ENCODE peak calls at places on chromosomes 4 and X, in five cellular contexts. X is neuronal stem cell, R is H1, H is IMR-90, S is mesenchymal stem cell. Y is an unnamed sample.

GRCh38 chrX:72107320-72107719 is 24.4 kb downstream of the RTL5 start:
- DNase-seq in X (no peak), R (no peak), H (peak), S (peak), Y (peak)

GRCh38 chr4:176794151-176794550 is 1.4 kb upstream of the VEGFC start:
- DNase-seq in X (no peak), R (no peak), H (peak), S (peak), Y (no peak)

GRCh38 chr4:85367815-85368214 is 107.1 kb upstream of the ARHGAP24 start:
- DNase-seq in X (no peak), R (no peak), H (no peak), S (no peak), Y (peak)

GRCh38 chrX:2696698-2697215 is 5.7 kb downstream of the CD99 start:
- DNase-seq in X (no peak), R (no peak), H (peak), S (peak), Y (no peak)

GRCh38 chr4:23614284-23614892 is 275.5 kb downstream of the PPARGC1A start:
- DNase-seq in X (no peak), R (peak), H (peak), S (peak), Y (peak)

GRCh38 chrX:118545510-118545909 is 49.9 kb downstream of the DOCK11 start:
- DNase-seq in X (no peak), R (no peak), H (peak), S (peak), Y (no peak)

GRCh38 chr4:142402925-142403324 is 443.2 kb downstream of the INPP4B start:
- DNase-seq in X (no peak), R (no peak), H (peak), S (no peak), Y (no peak)

GRCh38 chr4:87100093-87100634 is 120.3 kb downstream of the KLHL8 start:
- DNase-seq in X (peak), R (no peak), H (no peak), S (no peak), Y (no peak)

GRCh38 chrX:531611-531936 is 99.0 kb upstream of the SHOX start:
- DNase-seq in X (no peak), R (peak), H (no peak), S (no peak), Y (no peak)

GRCh38 chrX:118552501-118552900 is 56.9 kb downstream of the DOCK11 start:
- DNase-seq in X (no peak), R (no peak), H (peak), S (peak), Y (peak)

GRCh38 chr4:139603576-139604387 is 47.8 kb upstream of the SETD7 start:
- DNase-seq in X (peak), R (no peak), H (peak), S (peak), Y (peak)

GRCh38 chrX:64447207-64447606 is 52.0 kb upstream of the MTMR8 start:
- DNase-seq in X (no peak), R (no peak), H (no peak), S (no peak), Y (no peak)

GRCh38 chr4:133555671-133556070 is 406.6 kb downstream of the PCDH10 start:
- DNase-seq in X (no peak), R (no peak), H (peak), S (peak), Y (no peak)

GRCh38 chrX:137166591-137166990 is 132.8 kb upstream of the GPR101 start:
- DNase-seq in X (no peak), R (peak), H (no peak), S (no peak), Y (peak)

DNA sequence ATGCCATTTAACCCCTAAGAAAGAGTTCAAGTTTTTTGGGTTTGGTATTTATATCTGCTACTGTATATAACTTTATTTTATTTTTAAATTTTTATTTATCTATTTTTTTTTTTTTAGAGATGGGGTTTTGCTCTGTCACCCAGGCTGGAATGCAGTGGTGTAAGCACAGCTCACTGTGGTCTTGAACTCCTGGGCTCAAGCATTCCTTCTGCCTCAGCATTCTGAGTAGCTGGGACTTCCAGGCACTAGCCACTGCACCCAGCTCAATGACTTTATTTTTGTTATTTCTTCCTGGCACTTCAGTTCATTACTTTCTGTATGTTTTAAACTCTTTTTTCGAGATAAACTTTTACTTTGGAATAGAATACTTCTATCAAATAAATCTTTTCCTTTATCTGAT is 42.4 kb upstream of the PGAM4 start:
- DNase-seq in X (no peak), R (no peak), H (peak), S (peak), Y (no peak)
- H3K4me3 ChIP-seq in X (no peak), R (no peak), H (no peak), S (no peak), Y (no peak)

GRCh38 chrX:105635794-105636193 is 186.5 kb upstream of the NRK start:
- DNase-seq in X (no peak), R (no peak), H (no peak), S (no peak), Y (peak)

GRCh38 chrX:105634180-105634579 is 188.2 kb upstream of the NRK start:
- DNase-seq in X (no peak), R (no peak), H (no peak), S (no peak), Y (no peak)

GRCh38 chrX:105636667-105637066 is 185.7 kb upstream of the NRK start:
- DNase-seq in X (no peak), R (no peak), H (no peak), S (peak), Y (peak)
- H3K9ac ChIP-seq in X (no peak), R (no peak), H (no peak), S (no peak), Y (no peak)

DNA sequence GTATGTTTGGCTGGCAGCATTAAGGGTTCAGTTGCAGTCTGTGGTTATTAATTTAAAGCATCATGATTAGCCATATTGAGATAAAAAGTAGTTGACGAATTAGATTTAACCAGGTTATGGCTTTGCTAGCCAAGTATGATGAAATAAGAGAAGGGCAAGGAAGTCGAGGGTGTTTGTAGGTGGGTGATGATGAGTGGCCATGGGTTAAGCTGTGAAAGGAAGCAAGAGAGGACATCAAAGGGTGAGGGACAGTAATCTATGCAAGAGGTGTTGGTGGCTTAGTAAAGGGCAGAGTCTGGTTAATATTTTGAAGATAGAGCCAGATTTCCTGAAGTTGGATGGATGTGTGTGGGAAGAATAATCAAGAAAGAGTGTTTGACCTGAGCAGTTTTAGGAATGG is 44.5 kb downstream of the STIM2 start:
- DNase-seq in X (no peak), R (no peak), H (no peak), S (no peak), Y (no peak)
- H2AK5ac ChIP-seq in X (no peak), R (no peak), H (no peak), S (no peak), Y (no peak)

DNA sequence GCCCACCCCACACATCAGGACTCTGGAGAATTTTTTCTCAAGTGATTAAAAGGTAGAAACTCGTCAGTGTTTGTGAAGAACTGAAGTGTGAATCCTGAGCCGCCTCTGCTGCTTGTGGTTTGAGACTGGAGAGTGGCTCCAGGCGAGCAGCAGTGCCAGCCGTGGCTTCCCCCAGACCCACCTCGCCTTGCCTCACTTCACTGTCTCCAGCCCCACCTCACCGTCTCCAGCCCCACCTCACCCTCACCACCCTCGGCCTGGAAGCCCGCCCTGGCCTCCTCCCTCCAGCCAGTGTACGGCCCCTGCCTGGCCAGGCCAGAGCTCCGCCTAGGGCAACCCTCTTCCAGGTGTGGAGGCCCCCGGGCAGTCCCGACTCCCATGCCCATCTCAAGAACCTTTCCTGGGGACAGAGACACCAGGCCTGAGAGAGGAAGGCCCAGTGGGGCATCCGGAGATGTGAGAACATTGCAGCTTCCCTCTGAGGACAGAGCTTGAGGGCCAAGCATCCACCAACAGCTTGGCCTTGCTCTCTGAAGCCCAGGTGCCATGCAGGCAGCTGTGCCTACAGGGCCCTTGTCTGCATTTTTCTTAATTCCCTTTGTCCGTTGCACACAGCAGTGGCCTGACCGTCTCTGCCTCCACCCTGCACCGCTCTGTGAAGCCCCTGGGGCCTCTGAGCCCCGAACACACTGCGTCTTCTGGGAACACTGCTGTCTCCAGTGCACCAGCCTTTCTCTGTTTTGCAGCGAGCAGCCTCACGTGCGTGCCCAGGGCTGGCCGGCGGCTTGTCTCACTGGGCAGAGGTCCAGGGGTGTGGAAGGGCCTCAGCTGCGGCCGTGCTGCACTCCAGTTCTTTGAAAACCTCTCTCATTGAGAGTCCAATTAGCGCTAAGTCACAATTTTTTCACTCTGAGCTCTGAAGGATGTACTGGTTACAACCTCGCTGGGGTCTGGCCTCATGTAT is 13.8 kb downstream of the SH3BP2 start:
- DNase-seq in X (no peak), R (no peak), H (peak), S (no peak), Y (no peak)
- H3K4me3 ChIP-seq in X (no peak), R (no peak), H (no peak), S (peak), Y (no peak)

GRCh38 chrX:7077910-7078245 is 69.6 kb upstream of the STS start:
- DNase-seq in X (no peak), R (no peak), H (no peak), S (no peak), Y (no peak)
- H3K9ac ChIP-seq in X (no peak), R (no peak), H (no peak), S (no peak), Y (no peak)

GRCh38 chr4:37358748-37359147 is 114.2 kb downstream of the NWD2 start:
- DNase-seq in X (no peak), R (no peak), H (no peak), S (no peak), Y (no peak)
- H2AK5ac ChIP-seq in X (no peak), R (no peak), H (no peak), S (no peak), Y (no peak)

DNA sequence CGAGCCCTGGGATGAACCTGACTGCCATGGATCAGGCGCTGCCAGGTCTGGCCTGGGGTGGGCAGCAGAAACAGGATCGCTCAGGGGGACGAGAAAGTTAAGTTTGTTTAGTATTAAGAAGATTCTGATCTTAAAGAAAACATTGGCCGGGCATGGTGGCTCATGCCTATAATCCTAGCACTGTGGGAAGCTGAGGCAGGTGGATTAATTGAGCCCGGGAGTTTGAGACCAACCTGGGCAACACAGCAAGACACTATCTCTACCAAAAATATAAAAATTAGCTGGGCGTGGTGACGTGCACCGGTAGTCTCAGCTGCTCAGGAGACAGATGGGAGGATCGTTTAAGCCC is 696 bp upstream of the FLNA start:
- DNase-seq in X (no peak), R (no peak), H (no peak), S (no peak), Y (no peak)
- H3K4me3 ChIP-seq in X (no peak), R (no peak), H (peak), S (peak), Y (no peak)

GRCh38 chrX:130121505-130121800 is 11.2 kb upstream of the ELF4 start:
- DNase-seq in X (no peak), R (no peak), H (no peak), S (no peak), Y (no peak)

GRCh38 chrX:130118941-130119640 is 8.8 kb upstream of the ELF4 start:
- DNase-seq in X (no peak), R (no peak), H (peak), S (peak), Y (no peak)

GRCh38 chrX:130120321-130120731 is 10.0 kb upstream of the ELF4 start:
- DNase-seq in X (no peak), R (no peak), H (no peak), S (peak), Y (peak)

GRCh38 chrX:130118396-130118795 is 8.1 kb upstream of the ELF4 start:
- DNase-seq in X (no peak), R (no peak), H (peak), S (peak), Y (no peak)

GRCh38 chrX:130120746-130121504 is 10.6 kb upstream of the ELF4 start:
- DNase-seq in X (peak), R (peak), H (peak), S (peak), Y (peak)
- H3K9ac ChIP-seq in X (peak), R (no peak), H (no peak), S (peak), Y (peak)

GRCh38 chr4:2537011-2537830 is 774 bp downstream of the FAM193A start:
- DNase-seq in X (peak), R (peak), H (peak), S (peak), Y (peak)

GRCh38 chr4:2535386-2536192 is 858 bp upstream of the FAM193A start:
- DNase-seq in X (peak), R (peak), H (peak), S (peak), Y (peak)

GRCh38 chr4:2536193-2537010 is at the start of gene FAM193A:
- DNase-seq in X (peak), R (peak), H (peak), S (peak), Y (peak)

GRCh38 chr4:2534904-2535385 is 1.5 kb upstream of the FAM193A start:
- DNase-seq in X (no peak), R (no peak), H (peak), S (no peak), Y (peak)
- H2AK5ac ChIP-seq in X (peak), R (no peak), H (peak), S (peak), Y (no peak)

GRCh38 chr4:26515936-26516335 is 25.7 kb upstream of the CCKAR start:
- DNase-seq in X (no peak), R (no peak), H (no peak), S (no peak), Y (no peak)
- H3K4me3 ChIP-seq in X (no peak), R (no peak), H (no peak), S (no peak), Y (no peak)

Y was measured in mesendoderm.